ENCODE peak calls at places on chromosomes 1 and 21, in ten cellular contexts. One of them, this sample, is unnamed.
A peak's percentile ranks its signal among the peaks of the same experiment; 100 is the strongest.

GRCh38 chr1:110242062-110242461 is 31.9 kb downstream of the KCNC4 start:
- DNase-seq in ovary: no peak
- DNase-seq in Peyer's patch: no peak
- DNase-seq in H1: no peak
- DNase-seq in GM12891: no peak
- DNase-seq in GM12892: no peak
- DNase-seq in tibial nerve: no peak
- DNase-seq in A549: no peak
- DNase-seq in esophagus squamous epithelium: no peak
- DNase-seq in uterus: no peak
- DNase-seq in this sample: no peak

GRCh38 chr1:46673749-46674182 is 2.1 kb downstream of the TEX38 start:
- DNase-seq in ovary: no peak
- DNase-seq in Peyer's patch: no peak
- DNase-seq in H1: no peak
- DNase-seq in GM12891: no peak
- DNase-seq in GM12892: no peak
- DNase-seq in tibial nerve: no peak
- DNase-seq in A549: peak; percentile 4
- DNase-seq in esophagus squamous epithelium: no peak
- DNase-seq in uterus: no peak
- DNase-seq in this sample: peak; percentile 40

GRCh38 chr1:20988030-20988825 is 188.5 kb downstream of the EIF4G3 start:
- DNase-seq in ovary: no peak
- DNase-seq in Peyer's patch: no peak
- DNase-seq in H1: no peak
- DNase-seq in GM12891: no peak
- DNase-seq in GM12892: no peak
- DNase-seq in tibial nerve: no peak
- DNase-seq in A549: no peak
- DNase-seq in esophagus squamous epithelium: no peak
- DNase-seq in uterus: no peak
- DNase-seq in this sample: no peak

GRCh38 chr1:184156521-184157395 is 105.2 kb downstream of the TSEN15 start:
- DNase-seq in ovary: no peak
- DNase-seq in Peyer's patch: no peak
- DNase-seq in H1: no peak
- DNase-seq in GM12891: no peak
- DNase-seq in GM12892: no peak
- DNase-seq in tibial nerve: no peak
- DNase-seq in A549: no peak
- DNase-seq in esophagus squamous epithelium: no peak
- DNase-seq in uterus: no peak
- DNase-seq in this sample: no peak

GRCh38 chr21:46509760-46510159 is 51.1 kb downstream of the DIP2A start:
- DNase-seq in ovary: no peak
- DNase-seq in Peyer's patch: peak; percentile 66
- DNase-seq in H1: no peak
- DNase-seq in GM12891: no peak
- DNase-seq in GM12892: no peak
- DNase-seq in tibial nerve: no peak
- DNase-seq in A549: peak; percentile 44
- DNase-seq in esophagus squamous epithelium: no peak
- DNase-seq in uterus: no peak
- DNase-seq in this sample: no peak

GRCh38 chr1:86567341-86567740 is 20.5 kb downstream of the CLCA4 start:
- DNase-seq in ovary: no peak
- DNase-seq in Peyer's patch: no peak
- DNase-seq in H1: no peak
- DNase-seq in GM12891: no peak
- DNase-seq in GM12892: no peak
- DNase-seq in tibial nerve: no peak
- DNase-seq in A549: no peak
- DNase-seq in esophagus squamous epithelium: no peak
- DNase-seq in uterus: no peak
- DNase-seq in this sample: no peak

GRCh38 chr1:203556047-203556851 is 62.3 kb downstream of the OPTC start:
- DNase-seq in ovary: peak; percentile 72
- DNase-seq in Peyer's patch: no peak
- DNase-seq in H1: no peak
- DNase-seq in GM12891: no peak
- DNase-seq in GM12892: no peak
- DNase-seq in tibial nerve: peak; percentile 65
- DNase-seq in A549: no peak
- DNase-seq in esophagus squamous epithelium: no peak
- DNase-seq in uterus: peak; percentile 89
- DNase-seq in this sample: no peak

GRCh38 chr1:6587261-6588005 is 7.6 kb downstream of the ZBTB48 start:
- DNase-seq in ovary: no peak
- DNase-seq in Peyer's patch: no peak
- DNase-seq in H1: no peak
- DNase-seq in GM12891: no peak
- DNase-seq in GM12892: no peak
- DNase-seq in tibial nerve: no peak
- DNase-seq in A549: no peak
- DNase-seq in esophagus squamous epithelium: no peak
- DNase-seq in uterus: no peak
- DNase-seq in this sample: no peak

GRCh38 chr1:53316058-53316741 is 11.7 kb downstream of the LRP8 start:
- DNase-seq in ovary: no peak
- DNase-seq in Peyer's patch: no peak
- DNase-seq in H1: no peak
- DNase-seq in GM12891: no peak
- DNase-seq in GM12892: no peak
- DNase-seq in tibial nerve: no peak
- DNase-seq in A549: no peak
- DNase-seq in esophagus squamous epithelium: no peak
- DNase-seq in uterus: no peak
- DNase-seq in this sample: no peak

GRCh38 chr1:183353597-183353996 is 64.6 kb downstream of the NMNAT2 start:
- DNase-seq in ovary: no peak
- DNase-seq in Peyer's patch: no peak
- DNase-seq in H1: no peak
- DNase-seq in GM12891: no peak
- DNase-seq in GM12892: no peak
- DNase-seq in tibial nerve: no peak
- DNase-seq in A549: no peak
- DNase-seq in esophagus squamous epithelium: no peak
- DNase-seq in uterus: no peak
- DNase-seq in this sample: peak; percentile 61

GRCh38 chr1:243267346-243268283 is 11.8 kb downstream of the SDCCAG8 start:
- DNase-seq in ovary: no peak
- DNase-seq in Peyer's patch: no peak
- DNase-seq in H1: no peak
- DNase-seq in GM12891: no peak
- DNase-seq in GM12892: no peak
- DNase-seq in tibial nerve: no peak
- DNase-seq in A549: peak; percentile 7
- DNase-seq in esophagus squamous epithelium: no peak
- DNase-seq in uterus: no peak
- DNase-seq in this sample: no peak

GRCh38 chr1:169105434-169106094 is 926 bp upstream of the ATP1B1 start:
- DNase-seq in ovary: peak; percentile 84
- DNase-seq in Peyer's patch: peak; percentile 98
- DNase-seq in H1: peak; percentile 44
- DNase-seq in GM12891: no peak
- DNase-seq in GM12892: peak; percentile 36
- DNase-seq in tibial nerve: no peak
- DNase-seq in A549: peak; percentile 85
- DNase-seq in esophagus squamous epithelium: no peak
- DNase-seq in uterus: peak; percentile 58
- DNase-seq in this sample: peak; percentile 71

GRCh38 chr1:76425843-76426145 is 351.2 kb downstream of the ST6GALNAC3 start:
- DNase-seq in ovary: no peak
- DNase-seq in Peyer's patch: no peak
- DNase-seq in H1: no peak
- DNase-seq in GM12891: no peak
- DNase-seq in GM12892: no peak
- DNase-seq in tibial nerve: no peak
- DNase-seq in A549: no peak
- DNase-seq in esophagus squamous epithelium: no peak
- DNase-seq in uterus: no peak
- DNase-seq in this sample: no peak

GRCh38 chr1:5580926-5581325 is 411.3 kb downstream of the NPHP4 start:
- DNase-seq in ovary: no peak
- DNase-seq in Peyer's patch: no peak
- DNase-seq in H1: no peak
- DNase-seq in GM12891: no peak
- DNase-seq in GM12892: no peak
- DNase-seq in tibial nerve: no peak
- DNase-seq in A549: no peak
- DNase-seq in esophagus squamous epithelium: no peak
- DNase-seq in uterus: no peak
- DNase-seq in this sample: no peak

GRCh38 chr1:3019007-3019515 is 2.2 kb upstream of the ACTRT2 start:
- DNase-seq in ovary: no peak
- DNase-seq in Peyer's patch: peak; percentile 36
- DNase-seq in H1: no peak
- DNase-seq in GM12891: no peak
- DNase-seq in GM12892: no peak
- DNase-seq in tibial nerve: no peak
- DNase-seq in A549: no peak
- DNase-seq in esophagus squamous epithelium: no peak
- DNase-seq in uterus: no peak
- DNase-seq in this sample: no peak

GRCh38 chr1:170044187-170044586 is 30.3 kb downstream of the KIFAP3 start:
- DNase-seq in ovary: no peak
- DNase-seq in Peyer's patch: no peak
- DNase-seq in H1: no peak
- DNase-seq in GM12891: no peak
- DNase-seq in GM12892: no peak
- DNase-seq in tibial nerve: no peak
- DNase-seq in A549: no peak
- DNase-seq in esophagus squamous epithelium: no peak
- DNase-seq in uterus: no peak
- DNase-seq in this sample: no peak

GRCh38 chr1:52080014-52080415 is 23.9 kb downstream of the BTF3L4 start:
- DNase-seq in ovary: no peak
- DNase-seq in Peyer's patch: no peak
- DNase-seq in H1: no peak
- DNase-seq in GM12891: no peak
- DNase-seq in GM12892: no peak
- DNase-seq in tibial nerve: no peak
- DNase-seq in A549: no peak
- DNase-seq in esophagus squamous epithelium: no peak
- DNase-seq in uterus: no peak
- DNase-seq in this sample: no peak

GRCh38 chr1:179141592-179142244 is 59.8 kb downstream of the TOR3A start:
- DNase-seq in ovary: no peak
- DNase-seq in Peyer's patch: no peak
- DNase-seq in H1: no peak
- DNase-seq in GM12891: no peak
- DNase-seq in GM12892: no peak
- DNase-seq in tibial nerve: no peak
- DNase-seq in A549: peak; percentile 26
- DNase-seq in esophagus squamous epithelium: no peak
- DNase-seq in uterus: no peak
- DNase-seq in this sample: no peak

GRCh38 chr1:204331275-204331674 is 28.5 kb downstream of the PLEKHA6 start:
- DNase-seq in ovary: no peak
- DNase-seq in Peyer's patch: peak; percentile 83
- DNase-seq in H1: no peak
- DNase-seq in GM12891: no peak
- DNase-seq in GM12892: no peak
- DNase-seq in tibial nerve: no peak
- DNase-seq in A549: peak; percentile 82
- DNase-seq in esophagus squamous epithelium: no peak
- DNase-seq in uterus: no peak
- DNase-seq in this sample: no peak

GRCh38 chr1:226671268-226671667 is 67.8 kb downstream of the ITPKB start:
- DNase-seq in ovary: no peak
- DNase-seq in Peyer's patch: no peak
- DNase-seq in H1: no peak
- DNase-seq in GM12891: no peak
- DNase-seq in GM12892: no peak
- DNase-seq in tibial nerve: no peak
- DNase-seq in A549: no peak
- DNase-seq in esophagus squamous epithelium: no peak
- DNase-seq in uterus: no peak
- DNase-seq in this sample: no peak

GRCh38 chr1:215547009-215547408 is 20.1 kb upstream of the KCTD3 start:
- DNase-seq in ovary: no peak
- DNase-seq in Peyer's patch: no peak
- DNase-seq in H1: no peak
- DNase-seq in GM12891: no peak
- DNase-seq in GM12892: no peak
- DNase-seq in tibial nerve: no peak
- DNase-seq in A549: no peak
- DNase-seq in esophagus squamous epithelium: no peak
- DNase-seq in uterus: no peak
- DNase-seq in this sample: no peak

GRCh38 chr1:156547982-156548381 is 24.4 kb downstream of the IQGAP3 start:
- DNase-seq in ovary: no peak
- DNase-seq in Peyer's patch: no peak
- DNase-seq in H1: no peak
- DNase-seq in GM12891: no peak
- DNase-seq in GM12892: no peak
- DNase-seq in tibial nerve: no peak
- DNase-seq in A549: no peak
- DNase-seq in esophagus squamous epithelium: no peak
- DNase-seq in uterus: no peak
- DNase-seq in this sample: no peak
- TF ChIP-seq POLR2A in ovary: no peak
- TF ChIP-seq POLR2A in Peyer's patch: no peak
- TF ChIP-seq POLR2A in H1: no peak
- TF ChIP-seq POLR2A in GM12891: no peak
- TF ChIP-seq POLR2A in GM12892: no peak
- TF ChIP-seq POLR2A in tibial nerve: no peak
- TF ChIP-seq POLR2A in A549: no peak
- TF ChIP-seq POLR2A in esophagus squamous epithelium: no peak
- TF ChIP-seq POLR2A in uterus: no peak
- TF ChIP-seq POLR2A in this sample: no peak

GRCh38 chr21:41425954-41426655 is at the start of gene MX1:
- DNase-seq in ovary: peak; percentile 82
- DNase-seq in Peyer's patch: peak; percentile 93
- DNase-seq in H1: no peak
- DNase-seq in GM12891: peak; percentile 85
- DNase-seq in GM12892: peak; percentile 80
- DNase-seq in tibial nerve: peak; percentile 64
- DNase-seq in A549: peak; percentile 10
- DNase-seq in esophagus squamous epithelium: no peak
- DNase-seq in uterus: peak; percentile 67
- DNase-seq in this sample: no peak
- TF ChIP-seq POLR2A in ovary: peak; percentile 44
- TF ChIP-seq POLR2A in Peyer's patch: peak; percentile 84
- TF ChIP-seq POLR2A in H1: no peak
- TF ChIP-seq POLR2A in GM12891: peak; percentile 96
- TF ChIP-seq POLR2A in GM12892: peak; percentile 92
- TF ChIP-seq POLR2A in tibial nerve: peak; percentile 56
- TF ChIP-seq POLR2A in A549: no peak
- TF ChIP-seq POLR2A in esophagus squamous epithelium: peak; percentile 17
- TF ChIP-seq POLR2A in uterus: peak; percentile 64
- TF ChIP-seq POLR2A in this sample: peak; percentile 25

GRCh38 chr1:32390904-32391480 is 3.2 kb downstream of the BSDC1 start:
- DNase-seq in ovary: no peak
- DNase-seq in Peyer's patch: no peak
- DNase-seq in H1: no peak
- DNase-seq in GM12891: no peak
- DNase-seq in GM12892: no peak
- DNase-seq in tibial nerve: no peak
- DNase-seq in A549: no peak
- DNase-seq in esophagus squamous epithelium: no peak
- DNase-seq in uterus: no peak
- DNase-seq in this sample: no peak
- TF ChIP-seq POLR2A in ovary: no peak
- TF ChIP-seq POLR2A in Peyer's patch: no peak
- TF ChIP-seq POLR2A in H1: no peak
- TF ChIP-seq POLR2A in GM12891: no peak
- TF ChIP-seq POLR2A in GM12892: no peak
- TF ChIP-seq POLR2A in tibial nerve: no peak
- TF ChIP-seq POLR2A in A549: no peak
- TF ChIP-seq POLR2A in esophagus squamous epithelium: no peak
- TF ChIP-seq POLR2A in uterus: no peak
- TF ChIP-seq POLR2A in this sample: no peak

GRCh38 chr1:198153103-198153502 is 3.7 kb upstream of the NEK7 start:
- DNase-seq in ovary: no peak
- DNase-seq in Peyer's patch: no peak
- DNase-seq in H1: no peak
- DNase-seq in GM12891: no peak
- DNase-seq in GM12892: no peak
- DNase-seq in tibial nerve: peak; percentile 70
- DNase-seq in A549: peak; percentile 13
- DNase-seq in esophagus squamous epithelium: no peak
- DNase-seq in uterus: no peak
- DNase-seq in this sample: no peak
- TF ChIP-seq POLR2A in ovary: no peak
- TF ChIP-seq POLR2A in Peyer's patch: no peak
- TF ChIP-seq POLR2A in H1: no peak
- TF ChIP-seq POLR2A in GM12891: no peak
- TF ChIP-seq POLR2A in GM12892: no peak
- TF ChIP-seq POLR2A in tibial nerve: no peak
- TF ChIP-seq POLR2A in A549: no peak
- TF ChIP-seq POLR2A in esophagus squamous epithelium: no peak
- TF ChIP-seq POLR2A in uterus: no peak
- TF ChIP-seq POLR2A in this sample: no peak